ENCODE peak calls at places on chromosomes 11 and 22, in four cellular contexts. One of them, this sample, is unnamed.

GRCh38 chr11:20854214-20854613 is 184.8 kb downstream of the NELL1 start:
- DNase-seq in activated CD8-positive, alpha-beta memory T cell treated with anti-CD3 and anti-CD28 coated beads for 4 hours: no peak
- DNase-seq in Right ventricle myocardium superior: no peak
- DNase-seq in NCI-H1105: no peak
- DNase-seq in this sample: no peak

GRCh38 chr11:113856966-113857759 is 18.2 kb downstream of the USP28 start:
- DNase-seq in Right ventricle myocardium superior: no peak
- DNase-seq in activated CD8-positive, alpha-beta memory T cell treated with anti-CD3 and anti-CD28 coated beads for 4 hours: no peak
- DNase-seq in NCI-H1105: no peak
- DNase-seq in this sample: no peak

GRCh38 chr11:115895594-115895993 is 391.4 kb upstream of the CADM1 start:
- DNase-seq in NCI-H1105: no peak
- DNase-seq in activated CD8-positive, alpha-beta memory T cell treated with anti-CD3 and anti-CD28 coated beads for 4 hours: no peak
- DNase-seq in Right ventricle myocardium superior: no peak
- DNase-seq in this sample: no peak

GRCh38 chr22:36986242-36986821 is 32.9 kb downstream of the TST start:
- DNase-seq in activated CD8-positive, alpha-beta memory T cell treated with anti-CD3 and anti-CD28 coated beads for 4 hours: no peak
- DNase-seq in NCI-H1105: no peak
- DNase-seq in Right ventricle myocardium superior: no peak
- DNase-seq in this sample: no peak

GRCh38 chr11:46489668-46490560 is 98.3 kb upstream of the CHRM4 start:
- DNase-seq in Right ventricle myocardium superior: no peak
- DNase-seq in activated CD8-positive, alpha-beta memory T cell treated with anti-CD3 and anti-CD28 coated beads for 4 hours: no peak
- DNase-seq in NCI-H1105: peak
- DNase-seq in this sample: no peak

GRCh38 chr22:44355688-44356070 is 42.9 kb upstream of the SHISAL1 start:
- DNase-seq in activated CD8-positive, alpha-beta memory T cell treated with anti-CD3 and anti-CD28 coated beads for 4 hours: no peak
- DNase-seq in Right ventricle myocardium superior: peak
- DNase-seq in NCI-H1105: no peak
- DNase-seq in this sample: peak

GRCh38 chr11:68471360-68472340 is 11.1 kb downstream of the PPP6R3 start:
- DNase-seq in Right ventricle myocardium superior: no peak
- DNase-seq in NCI-H1105: no peak
- DNase-seq in activated CD8-positive, alpha-beta memory T cell treated with anti-CD3 and anti-CD28 coated beads for 4 hours: no peak
- DNase-seq in this sample: peak

GRCh38 chr11:120293038-120293800 is 31.9 kb upstream of the TLCD5 start:
- DNase-seq in Right ventricle myocardium superior: no peak
- DNase-seq in NCI-H1105: no peak
- DNase-seq in activated CD8-positive, alpha-beta memory T cell treated with anti-CD3 and anti-CD28 coated beads for 4 hours: no peak
- DNase-seq in this sample: no peak

GRCh38 chr11:57635236-57635635 is 14.5 kb downstream of the YPEL4 start:
- DNase-seq in NCI-H1105: no peak
- DNase-seq in activated CD8-positive, alpha-beta memory T cell treated with anti-CD3 and anti-CD28 coated beads for 4 hours: no peak
- DNase-seq in Right ventricle myocardium superior: no peak
- DNase-seq in this sample: no peak